ENCODE peak calls at places on chromosome 14, in seven cellular contexts. P is heart left ventricle, C is HS-5, W is C1 segment of cervical spinal cord, D is endodermal cell, V is NCI-H1417, B is HTR-8/SVneo. H is an unnamed sample.
A peak's percentile ranks its signal among the peaks of the same experiment; 100 is the strongest.

GRCh38 chr14:50920482-50921225 is 23.6 kb downstream of the PYGL start:
- DNase-seq in D (no peak), P (no peak), B (peak; percentile 36), V (no peak), W (no peak), C (peak; percentile 84), H (peak; percentile 50)

GRCh38 chr14:39025810-39026627 is 77.0 kb downstream of the SEC23A start:
- DNase-seq in W (no peak), C (no peak), B (no peak), V (no peak), P (no peak), D (no peak), H (no peak)

GRCh38 chr14:73467377-73467776 is 9.0 kb upstream of the NUMB start:
- DNase-seq in V (no peak), B (peak; percentile 73), W (no peak), P (no peak), D (no peak), C (no peak), H (no peak)

GRCh38 chr14:99122521-99123125 is 149.4 kb downstream of the BCL11B start:
- DNase-seq in C (no peak), D (peak; percentile 36), P (no peak), V (no peak), W (no peak), B (no peak), H (peak; percentile 35)

GRCh38 chr14:32702571-32702970 is 236.1 kb upstream of the NPAS3 start:
- DNase-seq in B (no peak), D (peak; percentile 84), C (no peak), V (no peak), P (peak; percentile 50), W (peak; percentile 54), H (peak; percentile 69)

GRCh38 chr14:36773136-36773540 is 111.5 kb downstream of the PAX9 start:
- DNase-seq in P (no peak), V (no peak), B (peak; percentile 43), W (no peak), C (peak; percentile 26), D (peak; percentile 75), H (peak; percentile 59)

GRCh38 chr14:85532981-85533820 is 3.3 kb downstream of the FLRT2 start:
- DNase-seq in P (peak; percentile 56), W (peak; percentile 44), C (no peak), V (peak; percentile 82), D (peak; percentile 94), B (peak; percentile 45), H (peak; percentile 95)

GRCh38 chr14:47191693-47192092 is 483.7 kb downstream of the MDGA2 start:
- DNase-seq in V (no peak), B (no peak), D (no peak), C (no peak), W (no peak), P (no peak), H (no peak)

GRCh38 chr14:31827325-31827724 is 249.8 kb upstream of the ARHGAP5 start:
- DNase-seq in W (no peak), V (peak; percentile 5), C (no peak), D (no peak), P (no peak), B (no peak), H (no peak)